ENCODE peak calls at places on chromosomes 2 and 18, in seven cellular contexts. One of them, this sample, is unnamed.

GRCh38 chr18:39776766-39777165 is 2178.3 kb upstream of the PIK3C3 start:
- DNase-seq in mammary epithelial cell: no peak
- DNase-seq in fibroblast of pulmonary artery: no peak
- DNase-seq in left ventricle myocardium inferior: no peak
- DNase-seq in astrocyte of the cerebellum: no peak
- DNase-seq in colonic mucosa: no peak
- DNase-seq in dorsolateral prefrontal cortex: no peak
- DNase-seq in this sample: no peak

GRCh38 chr2:25165992-25166618 is 2.3 kb downstream of the POMC start:
- DNase-seq in mammary epithelial cell: no peak
- DNase-seq in fibroblast of pulmonary artery: no peak
- DNase-seq in left ventricle myocardium inferior: no peak
- DNase-seq in astrocyte of the cerebellum: no peak
- DNase-seq in colonic mucosa: peak
- DNase-seq in dorsolateral prefrontal cortex: peak
- DNase-seq in this sample: no peak

GRCh38 chr2:58428286-58428552 is 187.1 kb upstream of the FANCL start:
- DNase-seq in mammary epithelial cell: no peak
- DNase-seq in fibroblast of pulmonary artery: peak
- DNase-seq in left ventricle myocardium inferior: no peak
- DNase-seq in astrocyte of the cerebellum: no peak
- DNase-seq in colonic mucosa: peak
- DNase-seq in dorsolateral prefrontal cortex: no peak
- DNase-seq in this sample: peak

GRCh38 chr18:4394700-4395099 is 60.4 kb downstream of the DLGAP1 start:
- DNase-seq in mammary epithelial cell: no peak
- DNase-seq in fibroblast of pulmonary artery: no peak
- DNase-seq in left ventricle myocardium inferior: no peak
- DNase-seq in astrocyte of the cerebellum: no peak
- DNase-seq in colonic mucosa: no peak
- DNase-seq in dorsolateral prefrontal cortex: no peak
- DNase-seq in this sample: no peak

GRCh38 chr2:144132357-144132756 is 387.6 kb downstream of the ZEB2 start:
- DNase-seq in mammary epithelial cell: no peak
- DNase-seq in fibroblast of pulmonary artery: peak
- DNase-seq in left ventricle myocardium inferior: no peak
- DNase-seq in astrocyte of the cerebellum: no peak
- DNase-seq in colonic mucosa: no peak
- DNase-seq in dorsolateral prefrontal cortex: no peak
- DNase-seq in this sample: peak

GRCh38 chr2:219309278-219309677 is at the start of gene PTPRN:
- DNase-seq in mammary epithelial cell: no peak
- DNase-seq in fibroblast of pulmonary artery: peak
- DNase-seq in left ventricle myocardium inferior: no peak
- DNase-seq in astrocyte of the cerebellum: no peak
- DNase-seq in colonic mucosa: no peak
- DNase-seq in dorsolateral prefrontal cortex: peak
- DNase-seq in this sample: peak

GRCh38 chr2:46188041-46188715 is 109.0 kb upstream of the EPAS1 start:
- DNase-seq in mammary epithelial cell: no peak
- DNase-seq in fibroblast of pulmonary artery: no peak
- DNase-seq in left ventricle myocardium inferior: no peak
- DNase-seq in astrocyte of the cerebellum: no peak
- DNase-seq in colonic mucosa: peak
- DNase-seq in dorsolateral prefrontal cortex: no peak
- DNase-seq in this sample: no peak

GRCh38 chr2:228846161-228846560 is 424.9 kb downstream of the PID1 start:
- DNase-seq in mammary epithelial cell: no peak
- DNase-seq in fibroblast of pulmonary artery: no peak
- DNase-seq in left ventricle myocardium inferior: no peak
- DNase-seq in astrocyte of the cerebellum: no peak
- DNase-seq in colonic mucosa: no peak
- DNase-seq in dorsolateral prefrontal cortex: no peak
- DNase-seq in this sample: no peak

GRCh38 chr2:182941939-182942338 is 75.5 kb upstream of the FRZB start:
- DNase-seq in mammary epithelial cell: no peak
- DNase-seq in fibroblast of pulmonary artery: no peak
- DNase-seq in left ventricle myocardium inferior: no peak
- DNase-seq in astrocyte of the cerebellum: no peak
- DNase-seq in colonic mucosa: no peak
- DNase-seq in dorsolateral prefrontal cortex: no peak
- DNase-seq in this sample: no peak

GRCh38 chr18:26190506-26190905 is 35.7 kb upstream of the TAF4B start:
- DNase-seq in mammary epithelial cell: no peak
- DNase-seq in fibroblast of pulmonary artery: no peak
- DNase-seq in left ventricle myocardium inferior: no peak
- DNase-seq in astrocyte of the cerebellum: no peak
- DNase-seq in colonic mucosa: no peak
- DNase-seq in dorsolateral prefrontal cortex: no peak
- DNase-seq in this sample: no peak

GRCh38 chr2:158665536-158666302 is 129.4 kb upstream of the DAPL1 start:
- DNase-seq in mammary epithelial cell: no peak
- DNase-seq in fibroblast of pulmonary artery: peak
- DNase-seq in left ventricle myocardium inferior: no peak
- DNase-seq in astrocyte of the cerebellum: no peak
- DNase-seq in colonic mucosa: no peak
- DNase-seq in dorsolateral prefrontal cortex: no peak
- DNase-seq in this sample: peak

GRCh38 chr2:224982910-224983688 is 59.2 kb downstream of the DOCK10 start:
- DNase-seq in mammary epithelial cell: no peak
- DNase-seq in fibroblast of pulmonary artery: peak
- DNase-seq in left ventricle myocardium inferior: peak
- DNase-seq in astrocyte of the cerebellum: peak
- DNase-seq in colonic mucosa: no peak
- DNase-seq in dorsolateral prefrontal cortex: no peak
- DNase-seq in this sample: peak

GRCh38 chr2:78979380-78980238 is 45.9 kb upstream of the REG3G start:
- DNase-seq in mammary epithelial cell: no peak
- DNase-seq in fibroblast of pulmonary artery: peak
- DNase-seq in left ventricle myocardium inferior: no peak
- DNase-seq in astrocyte of the cerebellum: peak
- DNase-seq in colonic mucosa: peak
- DNase-seq in dorsolateral prefrontal cortex: peak
- DNase-seq in this sample: peak

GRCh38 chr18:75293591-75293990 is 83.0 kb downstream of the TSHZ1 start:
- DNase-seq in mammary epithelial cell: peak
- DNase-seq in fibroblast of pulmonary artery: no peak
- DNase-seq in left ventricle myocardium inferior: no peak
- DNase-seq in astrocyte of the cerebellum: no peak
- DNase-seq in colonic mucosa: no peak
- DNase-seq in dorsolateral prefrontal cortex: no peak
- DNase-seq in this sample: peak

GRCh38 chr2:160376576-160376975 is 117.0 kb downstream of the RBMS1 start:
- DNase-seq in mammary epithelial cell: no peak
- DNase-seq in fibroblast of pulmonary artery: peak
- DNase-seq in left ventricle myocardium inferior: no peak
- DNase-seq in astrocyte of the cerebellum: no peak
- DNase-seq in colonic mucosa: no peak
- DNase-seq in dorsolateral prefrontal cortex: no peak
- DNase-seq in this sample: peak

GRCh38 chr2:241701155-241701404 is 759 bp upstream of the ING5 start:
- DNase-seq in mammary epithelial cell: no peak
- DNase-seq in fibroblast of pulmonary artery: peak
- DNase-seq in left ventricle myocardium inferior: no peak
- DNase-seq in astrocyte of the cerebellum: no peak
- DNase-seq in colonic mucosa: no peak
- DNase-seq in dorsolateral prefrontal cortex: no peak
- DNase-seq in this sample: peak

GRCh38 chr2:112216158-112216557 is 38.7 kb downstream of the ZC3H8 start:
- DNase-seq in mammary epithelial cell: no peak
- DNase-seq in fibroblast of pulmonary artery: peak
- DNase-seq in left ventricle myocardium inferior: no peak
- DNase-seq in astrocyte of the cerebellum: peak
- DNase-seq in colonic mucosa: no peak
- DNase-seq in dorsolateral prefrontal cortex: no peak
- DNase-seq in this sample: peak

GRCh38 chr2:105487142-105488069 is 88.6 kb upstream of the FHL2 start:
- DNase-seq in mammary epithelial cell: no peak
- DNase-seq in fibroblast of pulmonary artery: peak
- DNase-seq in left ventricle myocardium inferior: peak
- DNase-seq in astrocyte of the cerebellum: peak
- DNase-seq in colonic mucosa: no peak
- DNase-seq in dorsolateral prefrontal cortex: no peak
- DNase-seq in this sample: peak

GRCh38 chr2:19786408-19787058 is 115.2 kb downstream of the TTC32 start:
- DNase-seq in mammary epithelial cell: peak
- DNase-seq in fibroblast of pulmonary artery: peak
- DNase-seq in left ventricle myocardium inferior: no peak
- DNase-seq in astrocyte of the cerebellum: no peak
- DNase-seq in colonic mucosa: no peak
- DNase-seq in dorsolateral prefrontal cortex: no peak
- DNase-seq in this sample: peak

GRCh38 chr18:963276-963675 is 58.6 kb downstream of the ADCYAP1 start:
- DNase-seq in mammary epithelial cell: no peak
- DNase-seq in fibroblast of pulmonary artery: no peak
- DNase-seq in left ventricle myocardium inferior: no peak
- DNase-seq in astrocyte of the cerebellum: no peak
- DNase-seq in colonic mucosa: no peak
- DNase-seq in dorsolateral prefrontal cortex: no peak
- DNase-seq in this sample: no peak

GRCh38 chr2:160474891-160475795 is 18.5 kb downstream of the RBMS1 start:
- DNase-seq in mammary epithelial cell: no peak
- DNase-seq in fibroblast of pulmonary artery: peak
- DNase-seq in left ventricle myocardium inferior: no peak
- DNase-seq in astrocyte of the cerebellum: no peak
- DNase-seq in colonic mucosa: no peak
- DNase-seq in dorsolateral prefrontal cortex: no peak
- DNase-seq in this sample: no peak

GRCh38 chr18:61676763-61677434 is 215.9 kb downstream of the RNF152 start:
- DNase-seq in mammary epithelial cell: no peak
- DNase-seq in fibroblast of pulmonary artery: no peak
- DNase-seq in left ventricle myocardium inferior: no peak
- DNase-seq in astrocyte of the cerebellum: no peak
- DNase-seq in colonic mucosa: no peak
- DNase-seq in dorsolateral prefrontal cortex: no peak
- DNase-seq in this sample: peak
- H3K4me3 ChIP-seq in mammary epithelial cell: no peak
- H3K4me3 ChIP-seq in fibroblast of pulmonary artery: no peak
- H3K4me3 ChIP-seq in left ventricle myocardium inferior: no peak
- H3K4me3 ChIP-seq in astrocyte of the cerebellum: no peak
- H3K4me3 ChIP-seq in colonic mucosa: no peak
- H3K4me3 ChIP-seq in dorsolateral prefrontal cortex: no peak
- H3K4me3 ChIP-seq in this sample: no peak

GRCh38 chr2:199861116-199861774 is 10.3 kb upstream of the FTCDNL1 start:
- DNase-seq in mammary epithelial cell: no peak
- DNase-seq in fibroblast of pulmonary artery: peak
- DNase-seq in left ventricle myocardium inferior: no peak
- DNase-seq in astrocyte of the cerebellum: no peak
- DNase-seq in colonic mucosa: no peak
- DNase-seq in dorsolateral prefrontal cortex: no peak
- DNase-seq in this sample: peak
- TF ChIP-seq CTCF in mammary epithelial cell: peak
- TF ChIP-seq CTCF in fibroblast of pulmonary artery: peak
- TF ChIP-seq CTCF in left ventricle myocardium inferior: peak
- TF ChIP-seq CTCF in astrocyte of the cerebellum: peak
- TF ChIP-seq CTCF in colonic mucosa: peak
- TF ChIP-seq CTCF in dorsolateral prefrontal cortex: peak
- TF ChIP-seq CTCF in this sample: peak

GRCh38 chr2:236714061-236714460 is 144.4 kb downstream of the ACKR3 start:
- DNase-seq in mammary epithelial cell: no peak
- DNase-seq in fibroblast of pulmonary artery: no peak
- DNase-seq in left ventricle myocardium inferior: no peak
- DNase-seq in astrocyte of the cerebellum: no peak
- DNase-seq in colonic mucosa: no peak
- DNase-seq in dorsolateral prefrontal cortex: no peak
- DNase-seq in this sample: no peak

GRCh38 chr2:236717120-236717519 is 147.5 kb downstream of the ACKR3 start:
- DNase-seq in mammary epithelial cell: no peak
- DNase-seq in fibroblast of pulmonary artery: no peak
- DNase-seq in left ventricle myocardium inferior: no peak
- DNase-seq in astrocyte of the cerebellum: no peak
- DNase-seq in colonic mucosa: no peak
- DNase-seq in dorsolateral prefrontal cortex: no peak
- DNase-seq in this sample: no peak

GRCh38 chr2:236715077-236715476 is 145.5 kb downstream of the ACKR3 start:
- DNase-seq in mammary epithelial cell: no peak
- DNase-seq in fibroblast of pulmonary artery: no peak
- DNase-seq in left ventricle myocardium inferior: no peak
- DNase-seq in astrocyte of the cerebellum: no peak
- DNase-seq in colonic mucosa: no peak
- DNase-seq in dorsolateral prefrontal cortex: no peak
- DNase-seq in this sample: no peak

GRCh38 chr2:236717719-236718118 is 148.1 kb downstream of the ACKR3 start:
- DNase-seq in mammary epithelial cell: no peak
- DNase-seq in fibroblast of pulmonary artery: no peak
- DNase-seq in left ventricle myocardium inferior: no peak
- DNase-seq in astrocyte of the cerebellum: no peak
- DNase-seq in colonic mucosa: no peak
- DNase-seq in dorsolateral prefrontal cortex: no peak
- DNase-seq in this sample: no peak

GRCh38 chr2:236715511-236715961 is 145.9 kb downstream of the ACKR3 start:
- DNase-seq in mammary epithelial cell: no peak
- DNase-seq in fibroblast of pulmonary artery: no peak
- DNase-seq in left ventricle myocardium inferior: no peak
- DNase-seq in astrocyte of the cerebellum: no peak
- DNase-seq in colonic mucosa: peak
- DNase-seq in dorsolateral prefrontal cortex: no peak
- DNase-seq in this sample: no peak
- H3K4me3 ChIP-seq in mammary epithelial cell: no peak
- H3K4me3 ChIP-seq in fibroblast of pulmonary artery: no peak
- H3K4me3 ChIP-seq in left ventricle myocardium inferior: no peak
- H3K4me3 ChIP-seq in astrocyte of the cerebellum: no peak
- H3K4me3 ChIP-seq in colonic mucosa: no peak
- H3K4me3 ChIP-seq in dorsolateral prefrontal cortex: no peak
- H3K4me3 ChIP-seq in this sample: no peak

GRCh38 chr2:117703868-117704267 is 110.6 kb upstream of the DDX18 start:
- DNase-seq in mammary epithelial cell: no peak
- DNase-seq in fibroblast of pulmonary artery: no peak
- DNase-seq in left ventricle myocardium inferior: no peak
- DNase-seq in astrocyte of the cerebellum: no peak
- DNase-seq in colonic mucosa: no peak
- DNase-seq in dorsolateral prefrontal cortex: no peak
- DNase-seq in this sample: no peak
- TF ChIP-seq CTCF in mammary epithelial cell: no peak
- TF ChIP-seq CTCF in fibroblast of pulmonary artery: no peak
- TF ChIP-seq CTCF in left ventricle myocardium inferior: no peak
- TF ChIP-seq CTCF in astrocyte of the cerebellum: no peak
- TF ChIP-seq CTCF in colonic mucosa: no peak
- TF ChIP-seq CTCF in dorsolateral prefrontal cortex: no peak
- TF ChIP-seq CTCF in this sample: no peak

This sample was measured in fibroblast of mammary gland.